ENCODE peak calls at places on chromosomes 6 and 20, in five cellular contexts. P, J, W, S and Y are unnamed samples.

GRCh38 chr6:124888581-124889371 is 73.5 kb upstream of the RNF217 start:
- DNase-seq in P (no peak), J (no peak), W (no peak), S (no peak), Y (no peak)

GRCh38 chr6:149334682-149335160 is 17.2 kb downstream of the TAB2 start:
- DNase-seq in P (peak), J (peak), W (no peak), S (no peak), Y (peak)

GRCh38 chr6:108868551-108869145 is 20.4 kb downstream of the ARMC2 start:
- DNase-seq in P (no peak), J (no peak), W (no peak), S (no peak), Y (no peak)

GRCh38 chr6:42618686-42619085 is 54.9 kb downstream of the UBR2 start:
- DNase-seq in P (no peak), J (no peak), W (no peak), S (no peak), Y (peak)

GRCh38 chr6:169200931-169201514 is 52.6 kb downstream of the THBS2 start:
- DNase-seq in P (no peak), J (no peak), W (no peak), S (no peak), Y (no peak)

GRCh38 chr6:1792989-1793388 is 183.3 kb downstream of the FOXC1 start:
- DNase-seq in P (no peak), J (peak), W (no peak), S (peak), Y (no peak)

GRCh38 chr6:2765896-2766766 is 938 bp downstream of the WRNIP1 start:
- DNase-seq in P (peak), J (no peak), W (no peak), S (peak), Y (no peak)

GRCh38 chr6:116550796-116551195 is 2.8 kb upstream of the CALHM4 start:
- DNase-seq in P (no peak), J (no peak), W (no peak), S (no peak), Y (no peak)

GRCh38 chr6:81690073-81690472 is 62.4 kb downstream of the TENT5A start:
- DNase-seq in P (no peak), J (no peak), W (no peak), S (no peak), Y (no peak)

GRCh38 chr6:62445521-62445920 is 159.5 kb upstream of the KHDRBS2 start:
- DNase-seq in P (no peak), J (no peak), W (no peak), S (no peak), Y (no peak)

GRCh38 chr6:42914546-42914945 is 1.3 kb upstream of the PTCRA start:
- DNase-seq in P (no peak), J (no peak), W (no peak), S (no peak), Y (no peak)

GRCh38 chr20:17806739-17807441 is 107.1 kb downstream of the BANF2 start:
- DNase-seq in P (peak), J (no peak), W (peak), S (no peak), Y (peak)

GRCh38 chr6:74720923-74721322 is 484.9 kb downstream of the COL12A1 start:
- DNase-seq in P (no peak), J (no peak), W (no peak), S (no peak), Y (no peak)

GRCh38 chr20:35192071-35192872 is 20.4 kb downstream of the PROCR start:
- DNase-seq in P (no peak), J (no peak), W (no peak), S (no peak), Y (no peak)

GRCh38 chr6:35327349-35328027 is 14.9 kb upstream of the PPARD start:
- DNase-seq in P (peak), J (peak), W (peak), S (peak), Y (no peak)

GRCh38 chr20:62745959-62746288 is 37.3 kb downstream of the NTSR1 start:
- DNase-seq in P (no peak), J (no peak), W (no peak), S (no peak), Y (no peak)

GRCh38 chr20:34143951-34144350 is 31.9 kb upstream of the EIF2S2 start:
- DNase-seq in P (no peak), J (no peak), W (no peak), S (no peak), Y (no peak)

GRCh38 chr6:131643262-131643631 is 6.1 kb downstream of the ENPP3 start:
- DNase-seq in P (no peak), J (peak), W (no peak), S (no peak), Y (no peak)

GRCh38 chr20:4883546-4883945 is 117.8 kb downstream of the SLC23A2 start:
- DNase-seq in P (no peak), J (no peak), W (no peak), S (no peak), Y (no peak)

GRCh38 chr6:33199687-33200233 is 705 bp downstream of the RXRB start:
- DNase-seq in P (no peak), J (peak), W (no peak), S (peak), Y (no peak)

GRCh38 chr20:11917663-11918062 is at the start of gene BTBD3:
- DNase-seq in P (peak), J (no peak), W (no peak), S (no peak), Y (peak)

GRCh38 chr6:21953831-21954801 is 342.7 kb downstream of the PRL start:
- DNase-seq in P (no peak), J (no peak), W (no peak), S (peak), Y (peak)

GRCh38 chr6:30612213-30612612 is 4.8 kb downstream of the PPP1R10 start:
- DNase-seq in P (no peak), J (no peak), W (no peak), S (no peak), Y (no peak)

DNA sequence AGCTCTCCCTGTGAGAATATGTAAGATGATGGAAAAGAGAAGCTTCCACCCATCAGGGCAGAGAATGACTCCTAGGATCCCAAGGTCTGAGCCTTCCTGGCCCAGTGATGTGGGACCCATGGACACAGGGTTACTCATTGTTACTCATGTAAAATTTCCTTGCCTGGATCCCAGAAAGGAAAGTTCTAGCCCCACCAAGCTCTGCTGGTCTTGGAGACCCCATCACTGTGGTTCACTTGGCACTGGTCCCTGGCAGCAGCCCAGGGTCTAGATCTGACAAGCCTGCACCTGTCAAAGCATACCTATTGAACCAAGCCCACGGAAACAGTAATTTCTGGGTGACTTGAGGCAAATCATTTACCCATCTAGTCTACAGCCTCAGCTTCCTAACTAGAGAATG is 22.1 kb downstream of the MDGA1 start:
- DNase-seq in P (no peak), J (no peak), W (no peak), S (no peak), Y (no peak)
- H3K4me3 ChIP-seq in P (no peak), J (no peak), W (no peak), S (no peak), Y (no peak)

GRCh38 chr20:38383147-38383546 is 36.9 kb downstream of the LBP start:
- DNase-seq in P (no peak), J (no peak), W (no peak), S (no peak), Y (no peak)

GRCh38 chr20:38386004-38386403 is 39.7 kb downstream of the LBP start:
- DNase-seq in P (no peak), J (no peak), W (no peak), S (no peak), Y (no peak)

GRCh38 chr20:38392356-38392755 is 42.8 kb downstream of the SNHG17 start:
- DNase-seq in P (no peak), J (peak), W (no peak), S (no peak), Y (no peak)

GRCh38 chr20:38386852-38387251 is 40.6 kb downstream of the LBP start:
- DNase-seq in P (no peak), J (no peak), W (no peak), S (no peak), Y (no peak)

DNA sequence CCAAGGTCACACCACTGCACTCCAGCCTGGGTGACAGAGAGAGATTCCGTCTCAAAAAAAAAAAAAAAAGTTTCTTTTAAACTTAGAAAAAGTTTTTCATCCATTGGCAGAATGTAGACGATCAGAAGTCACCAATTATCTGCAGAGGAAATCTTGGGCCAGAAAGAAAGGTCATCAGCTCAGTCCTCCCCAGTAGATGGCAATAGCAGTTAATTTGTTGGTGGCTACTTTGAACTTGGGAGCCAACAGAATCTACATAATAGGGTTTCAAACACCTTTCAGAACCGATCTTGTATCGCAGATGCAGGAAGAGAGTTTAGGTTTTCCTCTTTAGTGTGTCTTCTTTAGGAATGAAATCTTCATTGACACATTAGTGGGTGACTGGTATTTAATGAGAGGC is 41.7 kb downstream of the LBP start:
- DNase-seq in P (no peak), J (no peak), W (no peak), S (no peak), Y (no peak)
- TF ChIP-seq CTCF in P (no peak), J (peak), W (no peak), S (no peak), Y (no peak)

DNA sequence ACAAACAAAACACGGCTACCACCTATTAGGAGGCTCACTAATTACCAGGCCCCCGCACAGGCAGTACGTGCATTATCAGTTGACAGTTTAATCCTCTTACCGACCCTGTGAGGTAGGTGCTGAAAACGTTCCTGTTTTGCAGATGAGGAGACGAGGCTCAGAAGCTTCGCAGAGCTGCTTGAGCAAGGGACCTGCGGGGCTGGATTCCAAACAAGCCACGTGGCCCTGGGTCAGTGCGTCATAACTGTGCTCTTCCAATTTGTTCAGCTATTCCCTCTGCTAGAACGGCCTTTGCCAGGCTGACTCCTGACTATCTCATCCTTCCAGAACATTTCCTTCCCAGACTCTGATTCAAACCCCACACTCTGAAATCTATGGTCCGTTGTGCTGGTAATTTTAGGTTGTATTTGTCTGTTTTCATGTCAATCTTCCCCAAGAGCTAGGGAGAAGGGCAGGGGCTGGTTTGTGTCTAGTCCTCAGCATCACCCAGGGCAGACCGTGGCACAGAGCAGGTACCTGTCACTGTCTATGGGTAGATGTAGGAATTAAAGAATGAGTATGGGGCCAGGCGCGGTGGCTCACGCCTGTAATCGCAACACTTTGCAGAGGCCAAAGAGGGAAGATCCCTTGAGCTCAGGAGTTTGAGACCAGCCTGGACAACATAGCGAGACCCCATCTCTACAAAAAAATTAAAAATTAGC is 28.8 kb upstream of the TLDC2 start:
- DNase-seq in P (peak), J (no peak), W (peak), S (no peak), Y (no peak)
- H3K4me3 ChIP-seq in P (no peak), J (no peak), W (no peak), S (no peak), Y (no peak)

GRCh38 chr6:28105286-28105685 is 19.1 kb upstream of the ZSCAN16 start:
- DNase-seq in P (no peak), J (no peak), W (no peak), S (peak), Y (no peak)
- TF ChIP-seq CTCF in P (no peak), J (no peak), W (no peak), S (no peak), Y (no peak)

GRCh38 chr6:151004415-151005024 is 139.0 kb downstream of the MTHFD1L start:
- DNase-seq in P (peak), J (no peak), W (no peak), S (peak), Y (peak)
- H3K4me3 ChIP-seq in P (no peak), J (no peak), W (no peak), S (no peak), Y (no peak)

GRCh38 chr20:60935971-60936370 is 316.1 kb upstream of the CDH4 start:
- DNase-seq in P (no peak), J (no peak), W (no peak), S (no peak), Y (no peak)
- TF ChIP-seq CTCF in P (no peak), J (no peak), W (no peak), S (no peak), Y (no peak)

DNA sequence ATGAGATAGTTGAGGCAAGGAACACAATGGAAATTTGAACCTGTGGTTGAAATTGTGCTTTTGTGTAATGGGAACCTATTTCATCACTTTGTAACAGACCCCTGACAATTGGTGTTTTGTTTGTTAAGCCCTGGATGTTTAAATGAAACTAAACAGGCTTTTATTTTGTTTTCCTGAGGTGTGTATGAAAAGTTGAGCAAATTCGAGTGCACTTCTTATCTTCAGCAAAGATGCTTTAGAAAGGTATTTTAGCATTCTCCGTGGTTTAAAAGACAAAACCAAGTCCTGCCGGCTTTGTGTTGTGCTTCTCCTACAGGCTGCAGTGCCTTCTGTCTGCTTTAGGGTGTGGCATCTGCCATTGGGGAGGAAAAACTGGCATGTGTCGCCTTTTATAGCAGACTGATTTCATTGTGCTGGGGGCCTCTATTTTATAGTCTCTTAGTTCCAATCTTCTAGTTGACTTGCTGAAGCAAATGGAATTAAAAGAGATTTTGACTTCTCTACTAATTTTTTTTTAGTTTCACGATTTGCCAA is 2.2 kb upstream of the ARID1B start:
- DNase-seq in P (no peak), J (no peak), W (peak), S (no peak), Y (no peak)
- H3K4me3 ChIP-seq in P (peak), J (no peak), W (peak), S (no peak), Y (no peak)

GRCh38 chr6:112269165-112269564 is 14.8 kb upstream of the LAMA4 start:
- DNase-seq in P (peak), J (no peak), W (no peak), S (no peak), Y (no peak)
- TF ChIP-seq CTCF in P (no peak), J (peak), W (peak), S (no peak), Y (peak)

GRCh38 chr6:64895945-64896344 is 811.1 kb downstream of the EYS start:
- DNase-seq in P (no peak), J (no peak), W (no peak), S (no peak), Y (no peak)

GRCh38 chr6:64889144-64889543 is 817.9 kb downstream of the EYS start:
- DNase-seq in P (no peak), J (no peak), W (no peak), S (no peak), Y (no peak)

GRCh38 chr6:64890609-64891008 is 816.4 kb downstream of the EYS start:
- DNase-seq in P (no peak), J (no peak), W (no peak), S (no peak), Y (no peak)
- H3K4me3 ChIP-seq in P (no peak), J (no peak), W (no peak), S (no peak), Y (no peak)

GRCh38 chr6:20197251-20197650 is 15.0 kb downstream of the MBOAT1 start:
- DNase-seq in P (no peak), J (no peak), W (no peak), S (no peak), Y (no peak)
- TF ChIP-seq CTCF in P (no peak), J (no peak), W (no peak), S (no peak), Y (no peak)